ENCODE peak calls at places on chromosomes 6 and 20, in nine cellular contexts. T is fibroblast of the aortic adventitia; U is astrocyte of the spinal cord; Z is cardiac muscle cell; W is GM06990; K is psoas muscle; B is ovary; P is fibroblast of pulmonary artery; F is CD8-positive, alpha-beta T cell. A is an unnamed sample.
A peak's percentile ranks its signal among the peaks of the same experiment; 100 is the strongest.

GRCh38 chr6:137926207-137926731 is 59.2 kb downstream of the TNFAIP3 start:
- DNase-seq in Z (peak; percentile 69), K (peak; percentile 31), W (no peak), U (peak; percentile 80), P (peak; percentile 71), B (no peak), F (no peak), T (peak; percentile 87), A (no peak)

GRCh38 chr6:71446084-71446869 is 157.7 kb downstream of the OGFRL1 start:
- DNase-seq in Z (peak; percentile 28), B (no peak), K (no peak), U (no peak), P (no peak), T (peak; percentile 38), W (no peak), F (no peak), A (no peak)

GRCh38 chr20:43650997-43651525 is 15.9 kb upstream of the MYBL2 start:
- DNase-seq in P (no peak), K (no peak), F (no peak), W (no peak), B (no peak), Z (no peak), U (no peak), T (no peak), A (no peak)

GRCh38 chr6:27293436-27294152 is 18.5 kb downstream of the POM121L2 start:
- DNase-seq in Z (peak; percentile 55), T (peak; percentile 48), F (no peak), K (no peak), U (peak; percentile 40), W (no peak), B (no peak), P (peak; percentile 61), A (no peak)

GRCh38 chr6:24431045-24431451 is 28.3 kb downstream of the MRS2 start:
- DNase-seq in F (no peak), B (no peak), T (peak; percentile 57), U (peak; percentile 48), P (peak; percentile 67), K (no peak), Z (peak; percentile 61), W (no peak), A (no peak)

GRCh38 chr6:155364844-155365437 is 50.7 kb upstream of the TFB1M start:
- DNase-seq in U (no peak), B (no peak), T (no peak), F (no peak), K (no peak), Z (no peak), W (no peak), P (no peak), A (no peak)

GRCh38 chr6:20038805-20039204 is 173.5 kb downstream of the MBOAT1 start:
- DNase-seq in K (no peak), Z (no peak), F (no peak), B (no peak), P (no peak), T (no peak), W (no peak), U (no peak), A (no peak)

GRCh38 chr6:85642774-85643529 is at the start of gene SYNCRIP:
- DNase-seq in F (peak; percentile 97), U (peak; percentile 99), Z (peak; percentile 100), B (peak; percentile 99), K (peak; percentile 99), T (peak; percentile 96), W (peak; percentile 100), P (peak; percentile 98), A (peak; percentile 89)

GRCh38 chr6:140670013-140670412 is 1295.6 kb upstream of the CITED2 start:
- DNase-seq in P (peak; percentile 47), Z (peak; percentile 67), W (no peak), U (peak; percentile 27), K (no peak), F (no peak), T (peak; percentile 58), B (no peak), A (no peak)

DNA sequence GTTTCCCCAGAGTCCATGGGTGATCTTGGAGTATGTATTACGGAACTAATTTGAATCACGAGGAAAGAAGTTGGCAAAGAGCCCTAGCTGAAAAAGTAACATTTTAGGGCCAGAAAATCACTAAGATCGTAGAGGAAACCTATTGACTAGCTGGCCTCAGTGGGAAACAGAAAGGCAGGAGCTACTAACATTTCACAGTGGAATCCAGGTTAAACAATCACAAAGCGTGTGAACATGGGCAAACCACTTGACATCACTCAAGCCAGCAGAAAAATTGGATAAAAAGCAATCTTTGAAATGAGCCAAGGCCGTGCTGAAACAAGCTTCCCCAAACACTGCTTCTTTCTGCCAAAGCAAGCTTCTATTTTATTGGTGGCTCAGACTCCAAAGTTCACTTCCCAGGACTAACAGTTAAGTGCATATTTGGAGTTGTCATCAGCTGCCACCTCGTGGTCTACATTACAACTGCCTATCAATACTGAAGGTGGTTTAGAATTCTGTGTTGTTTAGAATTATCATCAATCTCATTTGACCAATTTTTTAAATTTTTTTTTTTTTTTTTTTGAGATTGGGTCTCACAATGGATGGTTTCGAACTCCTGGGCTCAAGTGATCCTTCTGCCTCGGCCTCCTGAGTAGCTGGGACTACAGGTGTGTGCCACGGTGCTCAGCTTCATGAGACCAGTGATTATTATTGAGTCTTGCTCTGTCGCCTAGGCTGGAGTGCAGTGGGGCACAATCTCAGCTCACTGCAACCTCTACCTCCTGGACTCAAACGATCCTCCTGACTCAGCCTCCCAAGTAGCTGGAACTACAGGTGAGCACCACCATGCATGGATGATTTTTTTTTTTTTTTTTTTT is 10.6 kb downstream of the RPS10 start:
- DNase-seq in B (peak; percentile 73), P (peak; percentile 88), Z (peak; percentile 88), U (peak; percentile 78), W (no peak), K (no peak), F (peak; percentile 39), T (peak; percentile 93), A (peak; percentile 39)
- TF ChIP-seq CTCF in B (peak; percentile 83), P (peak; percentile 66), Z (peak; percentile 66), U (peak; percentile 61), W (peak; percentile 36), K (peak; percentile 66), F (peak; percentile 55), T (peak; percentile 66), A (peak; percentile 53)

DNA sequence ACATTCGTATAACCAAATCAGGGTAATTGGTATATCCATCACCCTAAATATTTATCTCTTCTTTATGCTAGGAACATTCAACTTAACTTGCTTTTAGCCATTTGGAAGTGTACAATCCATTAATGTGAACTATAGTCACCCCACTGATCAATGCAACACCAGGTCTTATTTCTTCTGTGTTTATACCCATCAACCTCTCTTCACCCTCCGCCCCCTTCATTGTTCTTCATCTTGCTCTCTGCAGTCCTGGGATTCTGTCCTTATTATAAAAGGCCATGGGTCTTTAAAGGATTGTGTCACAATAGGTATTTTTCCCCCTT is 1.6 kb downstream of the ABRACL start:
- DNase-seq in F (no peak), B (no peak), P (no peak), T (no peak), W (no peak), Z (no peak), K (no peak), U (no peak), A (no peak)
- H3K4me3 ChIP-seq in F (peak overlapping the region; percentile 99), B (no peak overlapping the region), P (peak overlapping the region; percentile 91), T (peak overlapping the region; percentile 86), W (peak overlapping the region; percentile 95), Z (peak overlapping the region; percentile 73), K (peak overlapping the region; percentile 92), U (peak overlapping the region; percentile 91), A (peak overlapping the region; percentile 72)

GRCh38 chr6:76706086-76706485 is 633.6 kb upstream of the IMPG1 start:
- DNase-seq in F (no peak), K (no peak), B (no peak), P (no peak), T (no peak), U (no peak), Z (no peak), W (no peak), A (no peak)

GRCh38 chr6:76702187-76702586 is 629.7 kb upstream of the IMPG1 start:
- DNase-seq in B (no peak), F (no peak), P (peak; percentile 17), Z (peak; percentile 26), K (no peak), U (no peak), W (no peak), T (no peak), A (no peak)

GRCh38 chr6:76701610-76702009 is 629.1 kb upstream of the IMPG1 start:
- DNase-seq in P (peak; percentile 4), B (no peak), U (peak; percentile 3), Z (no peak), W (no peak), F (no peak), T (no peak), K (no peak), A (no peak)

GRCh38 chr6:76703786-76704185 is 631.3 kb upstream of the IMPG1 start:
- DNase-seq in W (no peak), K (no peak), U (no peak), T (no peak), B (no peak), F (no peak), P (no peak), Z (no peak), A (no peak)

DNA sequence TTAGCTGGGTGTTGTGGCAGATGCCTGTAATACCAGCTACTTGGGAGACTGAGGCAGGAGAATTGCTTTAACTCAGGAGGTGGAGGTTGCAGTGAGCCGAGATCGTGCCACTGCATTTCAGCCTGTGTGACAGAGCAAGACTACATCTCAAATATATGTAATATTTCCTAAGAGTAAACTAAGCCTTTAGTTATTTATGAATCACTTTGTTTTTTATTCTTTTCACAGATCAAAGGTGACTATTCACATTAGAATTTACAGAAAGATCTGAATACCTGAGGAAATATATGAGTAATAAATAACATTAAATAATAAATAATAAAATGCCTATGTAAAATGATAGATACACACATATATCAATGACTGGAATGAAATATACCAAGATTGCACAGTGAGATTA is 630.8 kb upstream of the IMPG1 start:
- DNase-seq in U (no peak), W (no peak), F (no peak), T (no peak), B (no peak), Z (no peak), P (no peak), K (no peak), A (no peak)
- TF ChIP-seq CTCF in U (no peak), W (no peak), F (no peak), T (no peak), B (no peak), Z (no peak), P (no peak), K (no peak), A (no peak)

GRCh38 chr6:123803456-123803861 is 206 bp upstream of the NKAIN2 start:
- DNase-seq in U (no peak), W (no peak), K (no peak), T (no peak), Z (no peak), B (no peak), P (no peak), F (no peak), A (no peak)

GRCh38 chr6:123802351-123802696 is 1.3 kb upstream of the NKAIN2 start:
- DNase-seq in B (no peak), P (no peak), W (no peak), K (no peak), U (no peak), F (no peak), Z (no peak), T (no peak), A (no peak)

GRCh38 chr6:123804771-123805540 is 1.3 kb downstream of the NKAIN2 start:
- DNase-seq in W (no peak), B (no peak), P (no peak), F (no peak), T (no peak), Z (no peak), K (no peak), U (no peak), A (no peak)

GRCh38 chr6:123802697-123803455 is 789 bp upstream of the NKAIN2 start:
- DNase-seq in K (peak; percentile 71), B (peak; percentile 45), W (peak; percentile 68), T (peak; percentile 69), Z (peak; percentile 83), F (peak; percentile 43), P (peak; percentile 81), U (peak; percentile 89), A (peak; percentile 31)

GRCh38 chr6:123803862-123804681 is at the start of gene NKAIN2:
- DNase-seq in Z (no peak), B (no peak), P (no peak), U (no peak), W (peak; percentile 13), T (no peak), F (no peak), K (peak; percentile 52), A (no peak)
- H3K4me3 ChIP-seq in Z (peak within 1 kb of the TSS; percentile 84), B (peak within 1 kb of the TSS; percentile 28), P (peak within 1 kb of the TSS; percentile 46), U (peak within 1 kb of the TSS; percentile 46), W (peak within 1 kb of the TSS; percentile 55), T (peak within 1 kb of the TSS; percentile 55), F (no peak within 1 kb of the TSS), K (peak within 1 kb of the TSS; percentile 82), A (peak within 1 kb of the TSS; percentile 38)

A was measured in GM12864.